ENCODE peak calls at places on chromosomes 11 and 22, in five cellular contexts. A, S, O, F and K are unnamed samples. For H3K36me3, the result is how much of the 10 kb centered on the place peaks cover.

GRCh38 chr22:49936973-49937757 is 18.7 kb downstream of the CRELD2 start:
- DNase-seq in F (no peak), S (no peak), A (peak), O (no peak), K (no peak)

GRCh38 chr11:74019860-74020259 is 11.0 kb upstream of the UCP3 start:
- DNase-seq in F (no peak), O (no peak), A (no peak), S (peak), K (no peak)

GRCh38 chr22:32858957-32859356 is 57.5 kb downstream of the TIMP3 start:
- DNase-seq in S (no peak), A (no peak), O (peak), F (no peak), K (no peak)

GRCh38 chr11:70034740-70035365 is 43.3 kb upstream of the ANO1 start:
- DNase-seq in A (peak), S (no peak), O (no peak), F (no peak), K (no peak)

GRCh38 chr11:70029115-70029830 is 48.8 kb upstream of the ANO1 start:
- DNase-seq in S (no peak), A (peak), O (no peak), F (no peak), K (no peak)

GRCh38 chr11:16511109-16511806 is 154.9 kb upstream of the SOX6 start:
- DNase-seq in F (no peak), S (peak), A (no peak), O (no peak), K (no peak)

GRCh38 chr11:67409261-67409666 is 5.4 kb downstream of the TBC1D10C start:
- DNase-seq in F (no peak), S (no peak), A (no peak), O (no peak), K (no peak)

GRCh38 chr11:43245471-43245870 is 66.3 kb upstream of the API5 start:
- DNase-seq in A (no peak), S (no peak), F (no peak), O (no peak), K (no peak)

GRCh38 chr11:123523539-123523938 is 93.5 kb downstream of the GRAMD1B start:
- DNase-seq in A (no peak), F (no peak), O (no peak), S (no peak), K (no peak)

GRCh38 chr11:11220786-11221185 is 132.3 kb downstream of the CSNK2A3 start:
- DNase-seq in F (no peak), A (no peak), O (no peak), S (no peak), K (no peak)

GRCh38 chr22:38872831-38873248 is 824 bp upstream of the CBX6 start:
- DNase-seq in A (peak), O (peak), S (peak), F (no peak), K (no peak)

GRCh38 chr11:2911088-2912037 is 17.9 kb downstream of the PHLDA2 start:
- DNase-seq in S (no peak), O (peak), A (no peak), F (no peak), K (no peak)

GRCh38 chr22:23894710-23895598 is 771 bp downstream of the MIF start:
- DNase-seq in A (peak), S (peak), F (peak), O (peak), K (peak)

GRCh38 chr11:74462009-74462408 is 5.3 kb downstream of the KCNE3 start:
- DNase-seq in A (peak), S (no peak), F (no peak), O (no peak), K (peak)

GRCh38 chr11:79076526-79077115 is 364.2 kb downstream of the TENM4 start:
- DNase-seq in F (no peak), A (peak), S (no peak), O (peak), K (no peak)

GRCh38 chr11:130076774-130077481 is 7.2 kb downstream of the APLP2 start:
- DNase-seq in S (no peak), F (no peak), A (no peak), O (peak), K (no peak)

GRCh38 chr11:28924007-28924406 is 815.8 kb downstream of the METTL15 start:
- DNase-seq in O (no peak), S (no peak), F (no peak), A (no peak), K (no peak)

DNA sequence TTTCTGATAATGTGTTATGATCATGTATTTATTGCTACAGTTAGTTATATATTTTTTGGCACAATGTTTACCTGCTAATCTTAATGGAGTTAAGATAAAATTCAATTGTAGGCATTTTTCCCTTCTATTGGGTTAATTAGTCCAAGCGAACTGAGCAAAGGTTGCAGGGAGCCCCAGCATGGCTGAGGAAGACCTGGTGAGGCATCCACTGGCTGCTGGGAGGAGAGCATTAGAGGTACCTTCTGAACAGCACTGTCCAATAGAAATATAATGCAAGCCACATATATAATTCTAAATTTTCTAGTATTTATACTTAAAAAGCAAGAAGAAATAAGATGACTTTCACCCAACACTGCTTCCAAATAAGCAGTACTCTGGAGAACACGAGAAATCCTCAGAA is 689 bp upstream of the TMEM126A start:
- DNase-seq in A (no peak), O (peak), F (no peak), S (no peak), K (no peak)
- H3K4me3 ChIP-seq in A (peak), O (peak), F (peak), S (peak), K (peak)

DNA sequence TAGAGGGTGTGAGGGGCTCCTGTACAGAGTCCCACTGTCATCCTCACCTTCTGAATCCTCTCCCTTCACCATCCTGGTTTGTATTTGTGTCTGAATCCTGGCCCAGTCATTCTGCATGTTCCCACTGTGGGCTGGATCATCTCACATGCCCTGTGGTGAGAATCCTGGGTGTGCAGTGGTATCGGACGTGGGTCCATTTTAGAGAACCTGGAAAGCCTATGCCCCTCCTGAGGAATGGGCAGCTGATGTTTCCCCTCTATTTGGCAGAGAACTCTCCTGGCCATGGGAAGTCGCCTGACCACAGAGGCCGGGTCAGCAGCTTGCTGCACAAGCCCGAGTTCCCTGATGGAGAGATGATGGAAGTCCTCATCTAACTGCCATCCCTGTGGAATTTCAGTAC is 102.3 kb downstream of the AMOTL1 start:
- DNase-seq in O (no peak), F (no peak), S (no peak), A (no peak), K (no peak)
- H3K36me3 ChIP-seq in O (half or more), F (half or more), S (half or more), A (half or more), K (under half)

GRCh38 chr11:122107566-122107965 is 8.4 kb downstream of the BLID start:
- DNase-seq in S (no peak), A (no peak), F (no peak), O (no peak), K (no peak)

GRCh38 chr11:122103366-122103765 is 12.6 kb downstream of the BLID start:
- DNase-seq in A (no peak), F (no peak), S (peak), O (no peak), K (no peak)

GRCh38 chr11:122104381-122104780 is 11.6 kb downstream of the BLID start:
- DNase-seq in O (no peak), A (no peak), F (no peak), S (no peak), K (no peak)

GRCh38 chr11:122107045-122107444 is 9.0 kb downstream of the BLID start:
- DNase-seq in S (no peak), F (no peak), A (no peak), O (no peak), K (no peak)

GRCh38 chr11:122105009-122105828 is 10.8 kb downstream of the BLID start:
- DNase-seq in F (no peak), O (no peak), A (no peak), S (no peak), K (peak)
- H3K27ac ChIP-seq in F (no peak), O (peak), A (no peak), S (peak), K (peak)

GRCh38 chr11:128904303-128904871 is 13.2 kb downstream of the KCNJ5 start:
- DNase-seq in A (no peak), S (no peak), O (no peak), F (no peak), K (no peak)

GRCh38 chr11:128904872-128905344 is 13.8 kb downstream of the KCNJ5 start:
- DNase-seq in S (no peak), F (no peak), A (no peak), O (peak), K (no peak)

GRCh38 chr11:128905345-128906184 is 14.4 kb downstream of the KCNJ5 start:
- DNase-seq in S (peak), A (no peak), F (no peak), O (peak), K (no peak)

GRCh38 chr11:128908391-128909246 is 17.5 kb downstream of the KCNJ5 start:
- DNase-seq in A (peak), O (peak), S (peak), F (no peak), K (peak)

GRCh38 chr11:128906185-128907065 is 15.3 kb downstream of the KCNJ5 start:
- DNase-seq in F (no peak), S (no peak), O (no peak), A (no peak), K (no peak)
- H3K4me3 ChIP-seq in F (no peak), S (no peak), O (no peak), A (no peak), K (peak)

GRCh38 chr11:35875063-35875462 is 68.8 kb upstream of the LDLRAD3 start:
- DNase-seq in S (no peak), O (no peak), A (no peak), F (no peak), K (no peak)
- H3K36me3 ChIP-seq in S (under half), O (under half), A (under half), F (under half), K (under half)

GRCh38 chr11:63919267-63920125 is 2.5 kb upstream of the RCOR2 start:
- DNase-seq in O (peak), A (no peak), S (no peak), F (no peak), K (no peak)
- H3K27ac ChIP-seq in O (no peak), A (no peak), S (no peak), F (peak), K (peak)